ENCODE peak calls at places on chromosome 15, in five cellular contexts. W is MM.1S; Z is ascending aorta; N is astrocyte of the spinal cord; H is CD8-positive, alpha-beta T cell. V is an unnamed sample.

GRCh38 chr15:78393137-78393536 is 44.9 kb upstream of the IREB2 start:
- DNase-seq in W (no peak), Z (no peak), N (no peak), H (no peak), V (no peak)

GRCh38 chr15:40931300-40932142 is 2.4 kb downstream of the DLL4 start:
- DNase-seq in W (no peak), Z (no peak), N (no peak), H (no peak), V (no peak)

GRCh38 chr15:67884514-67885225 is 44.8 kb upstream of the RNU6-1 start:
- DNase-seq in W (peak; percentile 50), Z (peak; percentile 30), N (peak; percentile 76), H (peak; percentile 44), V (peak; percentile 74)

GRCh38 chr15:101357333-101357732 is 62.3 kb upstream of the SNRPA1 start:
- DNase-seq in W (no peak), Z (no peak), N (no peak), H (no peak), V (no peak)

GRCh38 chr15:60580650-60581415 is 101.9 kb upstream of the ICE2 start:
- DNase-seq in W (no peak), Z (no peak), N (peak; percentile 80), H (peak; percentile 52), V (no peak)

GRCh38 chr15:90037961-90038633 is 37.0 kb downstream of the ZNF710 start:
- DNase-seq in W (peak; percentile 70), Z (no peak), N (no peak), H (peak; percentile 25), V (peak; percentile 84)

GRCh38 chr15:69451951-69452701 is 492 bp upstream of the RPLP1 start:
- DNase-seq in W (peak; percentile 54), Z (no peak), N (no peak), H (no peak), V (no peak)

GRCh38 chr15:40843885-40844542 is at the start of gene SPINT1:
- DNase-seq in W (peak; percentile 47), Z (no peak), N (no peak), H (no peak), V (peak; percentile 73)

GRCh38 chr15:91253605-91254004 is 153.5 kb downstream of the SV2B start:
- DNase-seq in W (no peak), Z (no peak), N (no peak), H (no peak), V (no peak)

GRCh38 chr15:70783041-70783440 is 19.7 kb upstream of the UACA start:
- DNase-seq in W (no peak), Z (no peak), N (no peak), H (no peak), V (no peak)

GRCh38 chr15:48592929-48593328 is 52.6 kb downstream of the FBN1 start:
- DNase-seq in W (no peak), Z (no peak), N (no peak), H (no peak), V (no peak)

GRCh38 chr15:62770752-62771151 is 271.8 kb upstream of the TPM1 start:
- DNase-seq in W (no peak), Z (no peak), N (peak; percentile 91), H (no peak), V (no peak)

GRCh38 chr15:48440084-48440483 is 108.9 kb downstream of the DUT start:
- DNase-seq in W (no peak), Z (no peak), N (peak; percentile 79), H (no peak), V (no peak)

GRCh38 chr15:90230071-90230494 is 3.7 kb downstream of the CIB1 start:
- DNase-seq in W (no peak), Z (no peak), N (no peak), H (no peak), V (no peak)

GRCh38 chr15:85354432-85354831 is 26.0 kb upstream of the AKAP13 start:
- DNase-seq in W (no peak), Z (no peak), N (peak; percentile 40), H (no peak), V (no peak)

GRCh38 chr15:73717206-73717605 is 33.0 kb downstream of the CD276 start:
- DNase-seq in W (no peak), Z (no peak), N (no peak), H (no peak), V (no peak)

GRCh38 chr15:98519767-98520166 is 128.6 kb upstream of the IGF1R start:
- DNase-seq in W (no peak), Z (no peak), N (no peak), H (no peak), V (no peak)

GRCh38 chr15:73598540-73599195 is 34.5 kb downstream of the NPTN start:
- DNase-seq in W (no peak), Z (no peak), N (peak; percentile 7), H (no peak), V (no peak)

GRCh38 chr15:95416576-95416975 is 913.9 kb upstream of the NR2F2 start:
- DNase-seq in W (no peak), Z (no peak), N (no peak), H (no peak), V (no peak)

GRCh38 chr15:98131924-98132323 is 171.4 kb downstream of the ARRDC4 start:
- DNase-seq in W (no peak), Z (no peak), N (no peak), H (no peak), V (no peak)

GRCh38 chr15:60374209-60374608 is 23.6 kb downstream of the ANXA2 start:
- DNase-seq in W (no peak), Z (no peak), N (no peak), H (no peak), V (no peak)

GRCh38 chr15:93987068-93987467 is 244.3 kb upstream of the MCTP2 start:
- DNase-seq in W (peak; percentile 49), Z (no peak), N (no peak), H (peak; percentile 33), V (no peak)

GRCh38 chr15:80403712-80404056 is 498 bp upstream of the ARNT2 start:
- DNase-seq in W (no peak), Z (no peak), N (peak; percentile 4), H (no peak), V (no peak)

GRCh38 chr15:74055804-74056203 is 26.5 kb downstream of the GOLGA6A start:
- DNase-seq in W (no peak), Z (no peak), N (no peak), H (no peak), V (no peak)

GRCh38 chr15:63381301-63382192 is at the start of gene CA12:
- DNase-seq in W (no peak), Z (no peak), N (peak; percentile 66), H (no peak), V (no peak)

GRCh38 chr15:46461416-46461815 is 826.6 kb downstream of the SQOR start:
- DNase-seq in W (no peak), Z (no peak), N (no peak), H (no peak), V (no peak)

GRCh38 chr15:74312445-74313007 is 54.9 kb downstream of the CYP11A1 start:
- DNase-seq in W (no peak), Z (no peak), N (no peak), H (no peak), V (no peak)

GRCh38 chr15:73927003-73927475 is 777 bp downstream of the LOXL1 start:
- DNase-seq in W (no peak), Z (no peak), N (no peak), H (peak; percentile 39), V (peak; percentile 62)

GRCh38 chr15:60530653-60531052 is 51.7 kb upstream of the ICE2 start:
- DNase-seq in W (no peak), Z (no peak), N (no peak), H (no peak), V (no peak)

GRCh38 chr15:70584838-70585706 is 178.3 kb downstream of the UACA start:
- DNase-seq in W (no peak), Z (no peak), N (peak; percentile 51), H (peak; percentile 38), V (peak; percentile 51)

GRCh38 chr15:68809517-68809916 is 11.2 kb downstream of the ANP32A start:
- DNase-seq in W (no peak), Z (no peak), N (no peak), H (no peak), V (no peak)

GRCh38 chr15:45274636-45275035 is 22.6 kb downstream of the SLC28A2 start:
- DNase-seq in W (no peak), Z (no peak), N (no peak), H (no peak), V (no peak)

GRCh38 chr15:45279024-45279697 is 27.1 kb downstream of the SLC28A2 start:
- DNase-seq in W (peak; percentile 97), Z (peak; percentile 91), N (peak; percentile 97), H (peak; percentile 97), V (peak; percentile 98)

DNA sequence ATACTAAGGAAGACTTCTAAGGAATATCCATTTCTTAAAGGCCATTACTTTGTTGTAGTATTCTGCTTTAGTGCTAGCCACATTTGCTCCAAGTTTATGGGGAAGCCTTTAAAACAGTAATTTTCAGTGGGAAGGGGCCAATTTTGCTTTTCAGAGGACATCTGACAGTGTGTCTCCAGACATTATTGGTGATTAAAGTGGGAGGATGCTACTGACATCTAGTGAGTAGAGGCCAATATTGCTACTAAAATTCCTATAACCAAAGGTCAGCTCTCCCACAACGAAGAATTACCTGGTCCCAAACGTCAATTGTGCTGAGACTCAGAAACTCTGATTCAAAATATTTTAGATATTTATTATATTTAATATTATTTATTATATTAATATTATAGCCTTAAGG is 24.8 kb downstream of the SLC28A2 start:
- DNase-seq in W (peak; percentile 19), Z (no peak), N (peak; percentile 6), H (no peak), V (peak; percentile 51)
- TF ChIP-seq CTCF in W (peak; percentile 45), Z (peak; percentile 20), N (peak; percentile 40), H (peak; percentile 53), V (peak; percentile 55)

GRCh38 chr15:58462973-58463663 is 31.3 kb downstream of the LIPC start:
- DNase-seq in W (no peak), Z (no peak), N (no peak), H (no peak), V (no peak)

GRCh38 chr15:58460108-58460507 is 28.3 kb downstream of the LIPC start:
- DNase-seq in W (no peak), Z (no peak), N (no peak), H (no peak), V (no peak)

GRCh38 chr15:58460872-58461271 is 29.1 kb downstream of the LIPC start:
- DNase-seq in W (no peak), Z (no peak), N (no peak), H (no peak), V (no peak)

GRCh38 chr15:58463815-58464697 is 32.3 kb downstream of the LIPC start:
- DNase-seq in W (peak; percentile 97), Z (no peak), N (no peak), H (no peak), V (no peak)

GRCh38 chr15:58462547-58462946 is 30.8 kb downstream of the LIPC start:
- DNase-seq in W (no peak), Z (no peak), N (no peak), H (no peak), V (no peak)
- TF ChIP-seq CTCF in W (no peak), Z (no peak), N (no peak), H (no peak), V (no peak)

DNA sequence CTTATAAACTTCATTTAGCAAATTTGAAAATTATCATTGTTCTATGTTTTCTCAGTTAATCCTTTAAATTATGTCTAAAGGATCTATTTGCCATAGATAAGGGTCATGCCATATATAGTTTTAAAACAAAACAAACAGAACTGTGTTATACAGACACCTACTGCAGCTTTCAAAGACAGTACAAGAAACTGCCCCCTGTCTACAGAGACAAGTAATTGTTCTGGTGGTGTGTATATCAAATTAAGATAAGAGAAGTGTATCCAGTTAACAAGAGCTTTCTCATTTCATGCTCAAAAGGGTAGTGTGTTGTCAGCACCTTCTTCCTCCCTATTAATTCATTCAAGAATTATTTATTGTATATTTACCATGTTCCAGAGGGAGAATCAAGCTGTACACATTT is 201.2 kb downstream of the FMN1 start:
- DNase-seq in W (no peak), Z (no peak), N (peak; percentile 22), H (no peak), V (no peak)
- TF ChIP-seq CTCF in W (peak; percentile 21), Z (no peak), N (peak; percentile 46), H (no peak), V (no peak)

GRCh38 chr15:52163321-52164190 is 27.6 kb downstream of the GNB5 start:
- DNase-seq in W (no peak), Z (no peak), N (no peak), H (peak; percentile 31), V (no peak)
- TF ChIP-seq CTCF in W (peak; percentile 22), Z (no peak), N (peak; percentile 19), H (peak; percentile 31), V (no peak)